ENCODE peak calls at places on chromosomes 2 and 18, in seven cellular contexts. One of them, this sample, is unnamed.

GRCh38 chr2:72515696-72516095 is 310.1 kb downstream of the EXOC6B start:
- DNase-seq in erythroblast: no peak
- DNase-seq in heart left ventricle: no peak
- DNase-seq in breast epithelium: no peak
- DNase-seq in prostate gland: no peak
- DNase-seq in H1: no peak
- DNase-seq in vagina: no peak
- DNase-seq in this sample: no peak

GRCh38 chr18:2425426-2426317 is 145.6 kb downstream of the METTL4 start:
- DNase-seq in breast epithelium: no peak
- DNase-seq in H1: no peak
- DNase-seq in vagina: no peak
- DNase-seq in heart left ventricle: no peak
- DNase-seq in erythroblast: no peak
- DNase-seq in prostate gland: no peak
- DNase-seq in this sample: no peak

GRCh38 chr2:150274108-150274507 is 213.4 kb downstream of the RND3 start:
- DNase-seq in prostate gland: no peak
- DNase-seq in breast epithelium: no peak
- DNase-seq in erythroblast: no peak
- DNase-seq in vagina: no peak
- DNase-seq in heart left ventricle: no peak
- DNase-seq in H1: no peak
- DNase-seq in this sample: no peak

GRCh38 chr2:166229678-166230023 is 101.8 kb upstream of the SCN1A start:
- DNase-seq in vagina: no peak
- DNase-seq in erythroblast: no peak
- DNase-seq in H1: no peak
- DNase-seq in breast epithelium: no peak
- DNase-seq in heart left ventricle: no peak
- DNase-seq in prostate gland: no peak
- DNase-seq in this sample: no peak

GRCh38 chr2:176689711-176690110 is 420.5 kb downstream of the MTX2 start:
- DNase-seq in H1: no peak
- DNase-seq in erythroblast: no peak
- DNase-seq in breast epithelium: no peak
- DNase-seq in prostate gland: no peak
- DNase-seq in vagina: no peak
- DNase-seq in heart left ventricle: no peak
- DNase-seq in this sample: no peak

GRCh38 chr18:14025306-14025940 is 106.8 kb downstream of the ZNF519 start:
- DNase-seq in H1: peak
- DNase-seq in heart left ventricle: no peak
- DNase-seq in vagina: no peak
- DNase-seq in prostate gland: no peak
- DNase-seq in breast epithelium: no peak
- DNase-seq in erythroblast: no peak
- DNase-seq in this sample: no peak

GRCh38 chr2:31071741-31072140 is 66.5 kb downstream of the GALNT14 start:
- DNase-seq in breast epithelium: no peak
- DNase-seq in heart left ventricle: no peak
- DNase-seq in H1: no peak
- DNase-seq in prostate gland: no peak
- DNase-seq in vagina: no peak
- DNase-seq in erythroblast: no peak
- DNase-seq in this sample: no peak

GRCh38 chr2:241728000-241728399 is 6.4 kb upstream of the D2HGDH start:
- DNase-seq in erythroblast: no peak
- DNase-seq in heart left ventricle: no peak
- DNase-seq in breast epithelium: no peak
- DNase-seq in vagina: no peak
- DNase-seq in H1: no peak
- DNase-seq in prostate gland: no peak
- DNase-seq in this sample: no peak

GRCh38 chr2:218252509-218253247 is 8.1 kb upstream of the GPBAR1 start:
- DNase-seq in H1: no peak
- DNase-seq in breast epithelium: no peak
- DNase-seq in heart left ventricle: no peak
- DNase-seq in prostate gland: no peak
- DNase-seq in vagina: no peak
- DNase-seq in erythroblast: no peak
- DNase-seq in this sample: no peak

GRCh38 chr2:74843371-74844298 is 9.7 kb downstream of the HK2 start:
- DNase-seq in H1: no peak
- DNase-seq in heart left ventricle: no peak
- DNase-seq in prostate gland: no peak
- DNase-seq in erythroblast: peak
- DNase-seq in breast epithelium: no peak
- DNase-seq in vagina: no peak
- DNase-seq in this sample: no peak

GRCh38 chr2:57100436-57100835 is 916.6 kb downstream of the CCDC85A start:
- DNase-seq in breast epithelium: no peak
- DNase-seq in erythroblast: no peak
- DNase-seq in heart left ventricle: no peak
- DNase-seq in prostate gland: no peak
- DNase-seq in H1: no peak
- DNase-seq in vagina: no peak
- DNase-seq in this sample: no peak

GRCh38 chr18:79327199-79327545 is 68.6 kb upstream of the NFATC1 start:
- DNase-seq in heart left ventricle: no peak
- DNase-seq in vagina: no peak
- DNase-seq in breast epithelium: no peak
- DNase-seq in erythroblast: no peak
- DNase-seq in prostate gland: no peak
- DNase-seq in H1: no peak
- DNase-seq in this sample: no peak

GRCh38 chr2:126946323-126947089 is 47.8 kb downstream of the TEX51 start:
- DNase-seq in prostate gland: no peak
- DNase-seq in breast epithelium: no peak
- DNase-seq in vagina: no peak
- DNase-seq in heart left ventricle: no peak
- DNase-seq in H1: no peak
- DNase-seq in erythroblast: no peak
- DNase-seq in this sample: no peak

GRCh38 chr18:48868468-48869466 is 82.0 kb downstream of the SMAD7 start:
- DNase-seq in erythroblast: no peak
- DNase-seq in H1: no peak
- DNase-seq in breast epithelium: no peak
- DNase-seq in prostate gland: no peak
- DNase-seq in vagina: no peak
- DNase-seq in heart left ventricle: no peak
- DNase-seq in this sample: no peak

GRCh38 chr2:63047534-63048281 is 2.9 kb upstream of the OTX1 start:
- DNase-seq in H1: no peak
- DNase-seq in erythroblast: peak
- DNase-seq in prostate gland: no peak
- DNase-seq in heart left ventricle: peak
- DNase-seq in vagina: no peak
- DNase-seq in breast epithelium: no peak
- DNase-seq in this sample: no peak

GRCh38 chr2:145161656-145162055 is 641.7 kb upstream of the ZEB2 start:
- DNase-seq in breast epithelium: no peak
- DNase-seq in H1: no peak
- DNase-seq in heart left ventricle: no peak
- DNase-seq in prostate gland: no peak
- DNase-seq in erythroblast: no peak
- DNase-seq in vagina: no peak
- DNase-seq in this sample: no peak

GRCh38 chr18:45104071-45104440 is 423.4 kb downstream of the SETBP1 start:
- DNase-seq in vagina: no peak
- DNase-seq in erythroblast: no peak
- DNase-seq in breast epithelium: no peak
- DNase-seq in H1: no peak
- DNase-seq in heart left ventricle: no peak
- DNase-seq in prostate gland: no peak
- DNase-seq in this sample: no peak

GRCh38 chr2:221448086-221448856 is 123.8 kb downstream of the EPHA4 start:
- DNase-seq in breast epithelium: no peak
- DNase-seq in H1: no peak
- DNase-seq in prostate gland: no peak
- DNase-seq in erythroblast: no peak
- DNase-seq in vagina: no peak
- DNase-seq in heart left ventricle: no peak
- DNase-seq in this sample: no peak

GRCh38 chr2:240820014-240820606 is at the start of gene KIF1A:
- DNase-seq in erythroblast: no peak
- DNase-seq in vagina: no peak
- DNase-seq in heart left ventricle: peak
- DNase-seq in breast epithelium: no peak
- DNase-seq in prostate gland: peak
- DNase-seq in H1: no peak
- DNase-seq in this sample: no peak

GRCh38 chr2:18266188-18266587 is 294.3 kb downstream of the RDH14 start:
- DNase-seq in erythroblast: no peak
- DNase-seq in prostate gland: no peak
- DNase-seq in heart left ventricle: no peak
- DNase-seq in vagina: no peak
- DNase-seq in H1: no peak
- DNase-seq in breast epithelium: no peak
- DNase-seq in this sample: no peak

GRCh38 chr2:226048625-226049024 is 649.1 kb downstream of the NYAP2 start:
- DNase-seq in breast epithelium: no peak
- DNase-seq in H1: no peak
- DNase-seq in vagina: no peak
- DNase-seq in erythroblast: no peak
- DNase-seq in prostate gland: no peak
- DNase-seq in heart left ventricle: no peak
- DNase-seq in this sample: peak

GRCh38 chr2:184875212-184875611 is 276.9 kb downstream of the ZNF804A start:
- DNase-seq in erythroblast: no peak
- DNase-seq in breast epithelium: no peak
- DNase-seq in heart left ventricle: no peak
- DNase-seq in prostate gland: no peak
- DNase-seq in H1: peak
- DNase-seq in vagina: no peak
- DNase-seq in this sample: no peak

GRCh38 chr2:62313433-62314227 is 117.7 kb downstream of the B3GNT2 start:
- DNase-seq in H1: no peak
- DNase-seq in vagina: no peak
- DNase-seq in erythroblast: peak
- DNase-seq in prostate gland: no peak
- DNase-seq in breast epithelium: no peak
- DNase-seq in heart left ventricle: no peak
- DNase-seq in this sample: no peak

GRCh38 chr2:172613035-172613434 is 57.1 kb downstream of the PDK1 start:
- DNase-seq in breast epithelium: no peak
- DNase-seq in H1: no peak
- DNase-seq in vagina: no peak
- DNase-seq in heart left ventricle: no peak
- DNase-seq in prostate gland: no peak
- DNase-seq in erythroblast: no peak
- DNase-seq in this sample: no peak

GRCh38 chr2:121754851-121755236 is 607 bp upstream of the TSN start:
- DNase-seq in prostate gland: no peak
- DNase-seq in erythroblast: no peak
- DNase-seq in H1: no peak
- DNase-seq in vagina: no peak
- DNase-seq in breast epithelium: no peak
- DNase-seq in heart left ventricle: no peak
- DNase-seq in this sample: no peak

GRCh38 chr2:121755237-121756111 is at the start of gene TSN:
- DNase-seq in prostate gland: peak
- DNase-seq in heart left ventricle: peak
- DNase-seq in vagina: peak
- DNase-seq in erythroblast: peak
- DNase-seq in H1: peak
- DNase-seq in breast epithelium: peak
- DNase-seq in this sample: peak
- TF ChIP-seq POLR2A in prostate gland: peak
- TF ChIP-seq POLR2A in heart left ventricle: no peak
- TF ChIP-seq POLR2A in vagina: no peak
- TF ChIP-seq POLR2A in erythroblast: peak
- TF ChIP-seq POLR2A in H1: peak
- TF ChIP-seq POLR2A in breast epithelium: no peak
- TF ChIP-seq POLR2A in this sample: no peak

DNA sequence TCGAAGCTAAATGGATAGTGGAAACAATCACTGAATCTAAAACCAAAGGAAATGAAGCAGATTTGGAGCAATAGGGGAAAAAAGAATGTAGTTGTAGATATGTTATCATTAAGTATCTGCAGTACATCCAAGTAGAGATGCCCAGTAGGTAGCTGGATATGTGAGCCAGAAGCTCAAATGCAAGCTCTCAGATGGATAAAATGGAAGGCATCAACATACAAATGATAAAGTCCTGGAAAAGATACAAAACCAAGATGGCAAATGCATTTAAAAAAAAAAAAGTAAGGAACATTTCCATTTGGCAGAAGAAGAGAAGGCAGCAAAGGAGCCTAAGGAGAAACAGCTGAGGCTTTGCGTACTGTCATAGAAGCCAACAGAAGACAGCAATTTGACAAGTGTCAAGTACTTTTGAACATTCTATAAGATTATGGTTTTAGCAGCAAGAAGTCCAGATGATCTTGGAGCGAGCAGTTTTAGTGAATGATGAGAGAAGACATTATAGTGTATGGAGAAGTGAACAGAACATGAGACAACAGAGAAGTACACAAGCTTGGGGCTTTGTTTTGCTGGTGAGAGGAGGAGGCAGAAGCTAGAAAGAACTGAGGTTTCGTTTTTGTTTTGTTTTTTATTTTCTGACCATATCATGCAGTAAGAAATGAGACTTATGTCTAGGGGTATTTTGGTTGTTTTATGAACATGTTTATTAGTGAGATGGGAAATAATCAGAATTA is 18.3 kb downstream of the ROCK2 start:
- DNase-seq in H1: no peak
- DNase-seq in vagina: no peak
- DNase-seq in breast epithelium: no peak
- DNase-seq in heart left ventricle: no peak
- DNase-seq in erythroblast: no peak
- DNase-seq in prostate gland: no peak
- DNase-seq in this sample: no peak
- TF ChIP-seq POLR2A in H1: no peak
- TF ChIP-seq POLR2A in vagina: no peak
- TF ChIP-seq POLR2A in breast epithelium: no peak
- TF ChIP-seq POLR2A in heart left ventricle: no peak
- TF ChIP-seq POLR2A in erythroblast: no peak
- TF ChIP-seq POLR2A in prostate gland: no peak
- TF ChIP-seq POLR2A in this sample: no peak

GRCh38 chr2:8680931-8681760 is 710 bp upstream of the ID2 start:
- DNase-seq in erythroblast: peak
- DNase-seq in vagina: no peak
- DNase-seq in H1: no peak
- DNase-seq in prostate gland: peak
- DNase-seq in heart left ventricle: peak
- DNase-seq in breast epithelium: peak
- DNase-seq in this sample: peak
- TF ChIP-seq POLR2A in erythroblast: peak
- TF ChIP-seq POLR2A in vagina: no peak
- TF ChIP-seq POLR2A in H1: no peak
- TF ChIP-seq POLR2A in prostate gland: peak
- TF ChIP-seq POLR2A in heart left ventricle: no peak
- TF ChIP-seq POLR2A in breast epithelium: no peak
- TF ChIP-seq POLR2A in this sample: peak

DNA sequence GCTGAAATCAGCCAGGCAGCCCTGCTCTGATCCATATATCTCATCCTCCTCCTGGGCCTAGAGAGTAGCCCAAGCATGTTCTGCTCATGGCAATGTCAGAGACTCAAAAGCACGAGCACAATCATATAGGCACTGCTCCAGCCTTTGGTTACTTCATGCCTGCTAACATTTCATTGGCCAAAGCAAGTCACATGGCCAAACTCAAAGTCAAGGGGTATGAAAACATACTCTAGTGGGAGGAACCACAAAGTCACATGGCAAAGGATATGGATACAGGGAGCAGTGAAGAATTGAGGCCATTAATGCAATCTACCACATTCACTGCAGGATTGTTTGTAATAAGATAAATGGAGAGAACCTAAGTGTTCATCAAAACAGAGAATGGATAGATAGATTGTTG is 87.8 kb upstream of the SPATS2L start:
- DNase-seq in H1: no peak
- DNase-seq in breast epithelium: no peak
- DNase-seq in erythroblast: no peak
- DNase-seq in vagina: no peak
- DNase-seq in heart left ventricle: no peak
- DNase-seq in prostate gland: no peak
- DNase-seq in this sample: no peak
- TF ChIP-seq POLR2A in H1: no peak
- TF ChIP-seq POLR2A in breast epithelium: no peak
- TF ChIP-seq POLR2A in erythroblast: no peak
- TF ChIP-seq POLR2A in vagina: no peak
- TF ChIP-seq POLR2A in heart left ventricle: no peak
- TF ChIP-seq POLR2A in prostate gland: no peak
- TF ChIP-seq POLR2A in this sample: no peak